ENCODE peak calls at places on chromosomes 12 and 14, in seven cellular contexts. O is SK-N-SH, H is neural progenitor cell, B is MM.1S, T is nephron progenitor cell, C is endothelial cell, X is fibroblast of pulmonary artery. U is an unnamed sample.

GRCh38 chr12:39459027-39459434 is 16.1 kb upstream of the KIF21A start:
- DNase-seq in C (no peak), O (no peak), X (no peak), T (no peak), B (no peak), H (no peak), U (no peak)

GRCh38 chr12:64577046-64577445 is 33.2 kb upstream of the RASSF3 start:
- DNase-seq in O (no peak), H (no peak), T (no peak), X (no peak), C (no peak), B (no peak), U (no peak)

GRCh38 chr12:53454710-53455109 is 2.8 kb downstream of the PCBP2 start:
- DNase-seq in X (no peak), T (no peak), B (peak), H (peak), C (no peak), O (peak), U (no peak)

GRCh38 chr12:115149685-115150378 is 465.9 kb upstream of the TBX3 start:
- DNase-seq in T (no peak), C (no peak), B (no peak), O (no peak), X (peak), H (no peak), U (peak)

GRCh38 chr12:65229441-65229840 is 49.0 kb upstream of the MSRB3 start:
- DNase-seq in B (no peak), O (no peak), H (no peak), C (no peak), X (peak), T (no peak), U (peak)

GRCh38 chr12:30836656-30837445 is 82.1 kb upstream of the CAPRIN2 start:
- DNase-seq in C (no peak), H (no peak), B (no peak), X (no peak), T (no peak), O (no peak), U (no peak)

GRCh38 chr12:131452444-131452860 is 258.4 kb upstream of the SFSWAP start:
- DNase-seq in C (peak), B (no peak), T (peak), O (no peak), H (peak), X (no peak), U (no peak)

GRCh38 chr14:81990312-81990761 is 456.7 kb upstream of the SEL1L start:
- DNase-seq in B (peak), H (peak), C (peak), T (peak), O (peak), X (peak), U (peak)

GRCh38 chr14:29548948-29549370 is 378.7 kb downstream of the PRKD1 start:
- DNase-seq in X (peak), T (peak), B (peak), O (peak), C (no peak), H (peak), U (peak)

GRCh38 chr14:53882684-53883083 is 73.9 kb downstream of the BMP4 start:
- DNase-seq in O (no peak), T (no peak), H (no peak), X (no peak), B (no peak), C (no peak), U (no peak)

GRCh38 chr12:98823012-98823411 is 177.9 kb downstream of the APAF1 start:
- DNase-seq in X (no peak), B (no peak), O (no peak), T (no peak), H (no peak), C (no peak), U (no peak)

GRCh38 chr14:61505815-61506809 is 184.7 kb downstream of the PRKCH start:
- DNase-seq in O (no peak), C (no peak), H (no peak), B (no peak), T (no peak), X (peak), U (no peak)

GRCh38 chr12:47014474-47014873 is 64.9 kb upstream of the PCED1B start:
- DNase-seq in H (no peak), O (no peak), B (no peak), X (peak), T (no peak), C (no peak), U (peak)

GRCh38 chr12:114447274-114447716 is 41.4 kb upstream of the TBX5 start:
- DNase-seq in O (no peak), B (no peak), X (no peak), T (peak), C (no peak), H (peak), U (no peak)

GRCh38 chr12:117023998-117024960 is 74.9 kb downstream of the TESC start:
- DNase-seq in C (no peak), T (no peak), O (no peak), H (no peak), B (no peak), X (no peak), U (no peak)

GRCh38 chr12:20805921-20806320 is 4.6 kb upstream of the SLCO1B3 start:
- DNase-seq in O (no peak), T (no peak), X (no peak), B (no peak), H (no peak), C (no peak), U (no peak)

GRCh38 chr12:58313091-58313855 is 371.9 kb downstream of the ATP23 start:
- DNase-seq in B (no peak), C (no peak), O (no peak), H (no peak), X (peak), T (no peak), U (peak)

GRCh38 chr12:130879781-130880389 is 8.0 kb downstream of the RAN start:
- DNase-seq in X (no peak), H (no peak), T (peak), B (no peak), C (no peak), O (peak), U (no peak)

GRCh38 chr12:129659927-129660326 is 243.9 kb downstream of the TMEM132D start:
- DNase-seq in B (no peak), H (no peak), T (no peak), C (no peak), O (no peak), X (peak), U (peak)

GRCh38 chr14:90820958-90821357 is 4.7 kb upstream of the TTC7B start:
- DNase-seq in C (no peak), O (no peak), B (peak), T (no peak), H (no peak), X (no peak), U (peak)

GRCh38 chr12:32450363-32450762 is 51.0 kb downstream of the FGD4 start:
- DNase-seq in X (no peak), C (no peak), H (no peak), O (no peak), T (no peak), B (no peak), U (no peak)

GRCh38 chr14:70094106-70094505 is 94.6 kb downstream of the SLC8A3 start:
- DNase-seq in C (no peak), B (no peak), H (no peak), X (no peak), T (no peak), O (no peak), U (no peak)

GRCh38 chr12:19737019-19737418 is 297.7 kb downstream of the AEBP2 start:
- DNase-seq in X (no peak), H (no peak), B (no peak), T (no peak), O (no peak), C (no peak), U (no peak)

GRCh38 chr12:3034067-3034750 is 43.0 kb upstream of the TSPAN9 start:
- DNase-seq in H (peak), O (peak), X (peak), T (peak), B (peak), C (peak), U (peak)

GRCh38 chr14:72692678-72693077 is 201.2 kb downstream of the DPF3 start:
- DNase-seq in H (peak), T (no peak), C (no peak), X (peak), B (no peak), O (no peak), U (no peak)

GRCh38 chr12:15863258-15863835 is 18.8 kb upstream of the STRAP start:
- DNase-seq in C (no peak), O (no peak), B (no peak), T (no peak), X (no peak), H (peak), U (no peak)

GRCh38 chr12:126036348-126036747 is 971.1 kb downstream of the AACS start:
- DNase-seq in C (no peak), B (no peak), O (no peak), X (no peak), H (no peak), T (no peak), U (no peak)

GRCh38 chr14:65958664-65959562 is 527.3 kb upstream of the CCDC196 start:
- DNase-seq in H (peak), C (no peak), T (no peak), O (peak), X (peak), B (peak), U (peak)

GRCh38 chr14:75531660-75532317 is 9.5 kb downstream of the BATF start:
- DNase-seq in X (peak), T (no peak), C (no peak), H (no peak), O (no peak), B (no peak), U (no peak)

GRCh38 chr12:6201199-6201608 is 1.0 kb downstream of the CD9 start:
- DNase-seq in C (no peak), H (peak), T (no peak), X (no peak), O (peak), B (peak), U (no peak)

GRCh38 chr12:102093319-102093718 is 26.6 kb downstream of the NUP37 start:
- DNase-seq in C (no peak), T (no peak), O (no peak), H (no peak), B (no peak), X (peak), U (peak)
- TF ChIP-seq CTCF in C (no peak), T (no peak), O (no peak), H (no peak), B (no peak), X (no peak), U (no peak)

GRCh38 chr12:1662761-1663439 is 28.0 kb upstream of the ADIPOR2 start:
- DNase-seq in O (peak), X (peak), C (peak), T (peak), H (peak), B (peak), U (no peak)
- TF ChIP-seq CTCF in O (no peak), X (peak), C (peak), T (peak), H (peak), B (peak), U (peak)

DNA sequence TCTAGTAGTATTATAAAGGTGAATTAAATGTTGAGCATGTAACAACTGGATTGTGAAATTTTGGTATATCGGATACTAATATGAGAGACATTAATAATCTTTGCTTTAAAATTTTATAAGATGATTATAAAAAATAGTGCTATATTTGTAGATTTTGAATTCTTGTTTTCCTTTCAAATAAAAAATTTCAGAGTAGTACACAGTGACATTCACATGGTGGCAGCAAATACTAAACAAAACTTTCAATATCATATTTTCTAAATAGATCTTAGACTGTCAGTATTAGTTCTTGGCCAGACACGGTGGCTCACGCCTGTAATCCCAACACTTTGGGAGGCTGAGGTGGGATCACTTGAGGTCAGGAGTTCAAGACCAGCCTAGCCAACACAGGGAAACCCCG is 166.0 kb downstream of the NAV3 start:
- DNase-seq in B (no peak), X (no peak), H (no peak), O (no peak), C (no peak), T (no peak), U (no peak)
- TF ChIP-seq CTCF in B (no peak), X (no peak), H (no peak), O (peak), C (no peak), T (no peak), U (peak)

GRCh38 chr14:22872833-22873520 is 1.4 kb downstream of the LRP10 start:
- DNase-seq in C (no peak), T (no peak), B (no peak), H (no peak), X (peak), O (no peak), U (peak)

GRCh38 chr14:22871962-22872832 is 657 bp downstream of the LRP10 start:
- DNase-seq in X (peak), C (peak), O (peak), B (peak), H (peak), T (peak), U (peak)

GRCh38 chr14:22870811-22871199 is 735 bp upstream of the LRP10 start:
- DNase-seq in O (no peak), C (no peak), B (no peak), H (no peak), T (no peak), X (no peak), U (no peak)

GRCh38 chr14:22875003-22875747 is 3.6 kb downstream of the LRP10 start:
- DNase-seq in C (no peak), O (no peak), B (no peak), X (no peak), H (no peak), T (no peak), U (no peak)

GRCh38 chr14:22871200-22871961 is at the start of gene LRP10:
- DNase-seq in X (peak), C (peak), T (peak), B (peak), O (peak), H (peak), U (peak)
- TF ChIP-seq CTCF in X (no peak), C (no peak), T (no peak), B (no peak), O (peak), H (peak), U (no peak)

U was measured in HFFc6.